ENCODE peak calls at places on chromosomes 13 and 19, in seven cellular contexts. B is HCT116, R is H1, G is K562, U is GM12878, C is NT2/D1, Y is SK-N-SH. P is an unnamed sample.

GRCh38 chr19:14476663-14477401 is 1.7 kb upstream of the PTGER1 start:
- DNase-seq in B (peak), R (no peak), G (peak), U (no peak), C (no peak), Y (peak), P (no peak)

GRCh38 chr19:6532244-6532999 is 1.6 kb downstream of the TNFSF9 start:
- DNase-seq in B (no peak), R (no peak), G (peak), U (no peak), C (no peak), Y (no peak), P (no peak)

GRCh38 chr13:38735655-38736440 is 49.0 kb downstream of the FREM2 start:
- DNase-seq in B (no peak), R (no peak), G (no peak), U (no peak), C (no peak), Y (peak), P (no peak)

GRCh38 chr19:51709575-51709974 is 14.2 kb downstream of the HAS1 start:
- DNase-seq in B (no peak), R (no peak), G (no peak), U (no peak), C (no peak), Y (no peak), P (no peak)

GRCh38 chr13:25692156-25692555 is 320.4 kb downstream of the ATP8A2 start:
- DNase-seq in B (no peak), R (no peak), G (no peak), U (no peak), C (no peak), Y (no peak), P (no peak)

GRCh38 chr19:56080669-56081401 is 40.3 kb downstream of the ZNF787 start:
- DNase-seq in B (peak), R (no peak), G (peak), U (peak), C (peak), Y (peak), P (peak)

GRCh38 chr19:34759218-34759917 is 13.6 kb downstream of the ZNF599 start:
- DNase-seq in B (no peak), R (no peak), G (no peak), U (no peak), C (no peak), Y (no peak), P (no peak)

GRCh38 chr19:52566588-52566987 is 3.5 kb upstream of the ZNF701 start:
- DNase-seq in B (no peak), R (no peak), G (no peak), U (no peak), C (no peak), Y (no peak), P (no peak)

GRCh38 chr13:83753912-83754624 is 128.2 kb downstream of the SLITRK1 start:
- DNase-seq in B (no peak), R (no peak), G (no peak), U (no peak), C (no peak), Y (no peak), P (no peak)

GRCh38 chr19:45451181-45451849 is 16.5 kb upstream of the FOSB start:
- DNase-seq in B (no peak), R (no peak), G (no peak), U (no peak), C (no peak), Y (no peak), P (no peak)

GRCh38 chr19:47494729-47495128 is 10.7 kb upstream of the KPTN start:
- DNase-seq in B (no peak), R (no peak), G (no peak), U (no peak), C (no peak), Y (peak), P (no peak)

GRCh38 chr19:3644351-3645066 is 17.9 kb upstream of the CACTIN start:
- DNase-seq in B (no peak), R (no peak), G (no peak), U (no peak), C (no peak), Y (no peak), P (no peak)

GRCh38 chr19:3575260-3575741 is 2.6 kb downstream of the HMG20B start:
- DNase-seq in B (no peak), R (no peak), G (no peak), U (no peak), C (no peak), Y (peak), P (peak)

GRCh38 chr19:10730932-10731331 is 13.1 kb downstream of the DNM2 start:
- DNase-seq in B (no peak), R (no peak), G (no peak), U (no peak), C (no peak), Y (no peak), P (no peak)

GRCh38 chr13:60226507-60226906 is 62.8 kb upstream of the DIAPH3 start:
- DNase-seq in B (peak), R (no peak), G (peak), U (no peak), C (no peak), Y (peak), P (peak)

GRCh38 chr13:99086149-99086868 is 108.4 kb upstream of the DOCK9 start:
- DNase-seq in B (no peak), R (no peak), G (peak), U (no peak), C (no peak), Y (peak), P (no peak)

GRCh38 chr13:100508996-100509395 is 79.6 kb downstream of the GGACT start:
- DNase-seq in B (no peak), R (no peak), G (no peak), U (no peak), C (no peak), Y (no peak), P (no peak)

GRCh38 chr13:102800145-102801041 is 1.5 kb downstream of the BIVM start:
- DNase-seq in B (peak), R (no peak), G (peak), U (no peak), C (peak), Y (peak), P (peak)

GRCh38 chr19:45881082-45881908 is 4.6 kb downstream of the IRF2BP1 start:
- DNase-seq in B (no peak), R (no peak), G (no peak), U (no peak), C (no peak), Y (no peak), P (no peak)

GRCh38 chr19:38917921-38918491 is 6.0 kb upstream of the CCER2 start:
- DNase-seq in B (no peak), R (no peak), G (peak), U (no peak), C (no peak), Y (peak), P (peak)

GRCh38 chr13:73058432-73058740 is 419 bp upstream of the KLF5 start:
- DNase-seq in B (no peak), R (no peak), G (no peak), U (no peak), C (no peak), Y (no peak), P (no peak)

GRCh38 chr19:41563847-41564514 is 12.0 kb upstream of the CEACAM21 start:
- DNase-seq in B (no peak), R (no peak), G (no peak), U (no peak), C (no peak), Y (no peak), P (no peak)

GRCh38 chr13:88761145-88761544 is 1090.0 kb downstream of the SLITRK5 start:
- DNase-seq in B (no peak), R (no peak), G (no peak), U (no peak), C (no peak), Y (no peak), P (no peak)

GRCh38 chr19:21126078-21126477 is 15.8 kb upstream of the ZNF431 start:
- DNase-seq in B (no peak), R (no peak), G (no peak), U (no peak), C (no peak), Y (no peak), P (no peak)

GRCh38 chr19:16449330-16449961 is 22.3 kb downstream of the EPS15L1 start:
- DNase-seq in B (no peak), R (no peak), G (no peak), U (peak), C (no peak), Y (no peak), P (no peak)

GRCh38 chr13:113947321-113948033 is 26.4 kb downstream of the C13orf46 start:
- DNase-seq in B (peak), R (no peak), G (peak), U (no peak), C (no peak), Y (no peak), P (no peak)

GRCh38 chr13:27942972-27943371 is 23.2 kb downstream of the PDX1 start:
- DNase-seq in B (no peak), R (no peak), G (no peak), U (no peak), C (no peak), Y (no peak), P (no peak)

DNA sequence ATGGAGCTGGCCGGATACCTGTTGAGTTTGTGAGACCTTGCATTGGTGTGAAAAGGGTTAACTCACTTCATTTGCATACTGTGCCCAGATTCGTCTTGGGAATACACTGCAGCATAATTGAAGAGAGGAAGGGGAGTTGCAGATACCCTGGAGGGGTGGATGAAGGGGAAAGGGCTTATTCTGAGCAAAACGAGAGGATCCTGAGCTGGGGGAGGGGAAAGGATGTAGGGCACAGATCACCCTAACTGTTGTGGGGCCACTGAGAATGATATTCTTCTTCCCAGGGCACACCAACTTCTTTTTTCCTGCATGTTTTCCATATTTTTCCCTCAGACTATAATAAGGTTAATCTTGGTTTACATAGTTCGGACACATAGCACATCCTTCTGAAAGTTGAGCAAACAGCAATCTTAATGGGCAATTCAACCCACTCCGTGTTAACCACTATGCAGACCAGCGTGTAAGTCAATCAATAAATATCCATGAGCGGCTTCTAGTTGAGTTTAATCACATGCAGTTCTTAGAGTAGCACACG is 11.7 kb upstream of the PTPRS start:
- DNase-seq in B (peak), R (no peak), G (no peak), U (no peak), C (no peak), Y (no peak), P (no peak)
- TF ChIP-seq YY1 in B (no peak), R (no peak), G (no peak), U (no peak), C (no peak), Y (no peak), P (no peak)

GRCh38 chr19:1837222-1837565 is 11.1 kb downstream of the REXO1 start:
- DNase-seq in B (no peak), R (no peak), G (no peak), U (no peak), C (no peak), Y (peak), P (no peak)

GRCh38 chr19:1840541-1841115 is 7.7 kb downstream of the REXO1 start:
- DNase-seq in B (no peak), R (no peak), G (peak), U (no peak), C (no peak), Y (no peak), P (peak)

GRCh38 chr19:1839658-1840540 is 8.4 kb downstream of the REXO1 start:
- DNase-seq in B (no peak), R (no peak), G (no peak), U (no peak), C (no peak), Y (no peak), P (peak)

GRCh38 chr19:1836458-1837221 is 11.6 kb downstream of the REXO1 start:
- DNase-seq in B (no peak), R (no peak), G (peak), U (no peak), C (no peak), Y (peak), P (no peak)

DNA sequence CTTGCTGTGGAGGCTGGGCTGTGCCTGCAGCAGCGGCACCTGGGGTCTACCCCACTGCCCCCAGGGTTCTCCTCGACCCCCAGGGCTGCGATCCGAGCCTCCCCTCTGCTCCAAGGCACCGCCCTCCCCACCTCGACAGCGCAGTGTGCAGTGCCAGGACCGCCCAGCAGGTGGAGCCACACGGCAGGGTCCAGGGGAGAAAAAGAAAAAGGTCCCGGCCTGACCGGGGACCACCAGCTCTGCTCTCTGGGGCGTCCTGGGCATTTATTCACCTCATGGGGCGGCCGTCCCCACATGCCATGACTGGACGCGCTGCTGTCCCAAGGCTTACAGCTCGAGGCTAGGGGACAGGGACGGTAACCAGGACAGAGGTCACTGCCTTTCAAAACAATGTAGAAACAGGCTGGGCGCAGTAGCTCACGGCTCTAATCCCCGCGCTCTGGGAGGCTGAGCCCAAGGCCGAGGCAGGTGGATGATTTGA is 10.6 kb downstream of the REXO1 start:
- DNase-seq in B (no peak), R (no peak), G (peak), U (no peak), C (no peak), Y (peak), P (peak)
- TF ChIP-seq YY1 in B (no peak), R (peak), G (no peak), U (no peak), C (no peak), Y (no peak), P (no peak)

DNA sequence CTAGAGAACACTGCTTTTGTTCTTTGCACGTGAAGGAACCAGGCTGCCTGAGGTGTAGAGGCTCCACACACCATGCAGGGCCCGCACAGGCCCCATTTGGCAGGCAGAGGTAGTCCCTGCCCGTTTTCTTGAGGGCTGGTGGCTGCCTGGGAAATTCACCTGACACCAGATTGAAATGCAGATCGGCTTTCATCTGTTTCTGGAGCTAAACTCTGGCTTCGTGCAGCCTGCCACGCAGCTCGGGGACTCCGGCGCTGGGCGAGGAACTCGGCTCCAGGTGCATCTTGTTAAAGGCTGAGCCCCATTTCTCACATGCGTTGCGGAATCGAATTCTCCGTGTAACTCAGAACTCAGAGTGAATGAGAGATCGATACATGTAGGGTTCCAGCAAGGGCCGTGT is 37.7 kb downstream of the ATP11A start:
- DNase-seq in B (no peak), R (no peak), G (no peak), U (no peak), C (no peak), Y (no peak), P (no peak)
- TF ChIP-seq YY1 in B (no peak), R (no peak), G (no peak), U (no peak), C (no peak), Y (no peak), P (no peak)

GRCh38 chr19:19320362-19321142 is at the start of the genes MAU2 and SUGP1:
- DNase-seq in B (peak), R (peak), G (peak), U (peak), C (peak), Y (peak), P (peak)

GRCh38 chr19:19316082-19316481 is 4.2 kb downstream of the SUGP1 start:
- DNase-seq in B (no peak), R (no peak), G (no peak), U (no peak), C (no peak), Y (no peak), P (no peak)

GRCh38 chr19:19319725-19320361 is 466 bp downstream of the SUGP1 start:
- DNase-seq in B (no peak), R (no peak), G (no peak), U (no peak), C (no peak), Y (peak), P (no peak)

GRCh38 chr19:19321143-19321577 is 531 bp downstream of the MAU2 start:
- DNase-seq in B (no peak), R (no peak), G (peak), U (no peak), C (peak), Y (peak), P (peak)

GRCh38 chr19:19315444-19315843 is 4.9 kb downstream of the SUGP1 start:
- DNase-seq in B (no peak), R (no peak), G (peak), U (no peak), C (no peak), Y (no peak), P (no peak)
- TF ChIP-seq YY1 in B (no peak), R (no peak), G (no peak), U (no peak), C (no peak), Y (no peak), P (no peak)

DNA sequence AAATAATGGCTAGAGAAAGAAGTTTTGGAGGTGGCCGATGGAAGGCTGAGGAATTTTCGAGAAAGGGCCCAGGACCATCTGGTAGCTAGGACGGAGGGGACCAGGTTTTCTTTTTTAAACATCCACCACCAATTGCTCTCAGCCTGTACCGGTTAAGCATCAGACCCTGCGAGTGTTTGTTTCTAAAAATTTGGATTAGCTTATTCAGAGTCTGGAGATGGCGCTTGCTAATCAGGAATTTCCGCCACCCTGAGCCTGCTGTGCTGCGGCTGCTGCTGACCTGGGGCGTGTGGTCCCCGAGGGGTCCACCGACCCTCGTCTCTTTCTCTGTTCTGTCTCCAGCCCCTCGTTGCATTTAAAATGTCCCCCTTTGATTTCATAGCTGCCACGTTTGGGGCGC is 2.0 kb downstream of the UHRF1 start:
- DNase-seq in B (no peak), R (no peak), G (no peak), U (no peak), C (no peak), Y (no peak), P (no peak)
- TF ChIP-seq YY1 in B (no peak), R (no peak), G (no peak), U (peak), C (no peak), Y (no peak), P (no peak)

GRCh38 chr13:40963927-40964326 is 55.2 kb downstream of the ELF1 start:
- DNase-seq in B (peak), R (no peak), G (no peak), U (no peak), C (no peak), Y (no peak), P (no peak)

GRCh38 chr13:40968416-40969000 is 50.6 kb downstream of the ELF1 start:
- DNase-seq in B (no peak), R (no peak), G (no peak), U (no peak), C (no peak), Y (no peak), P (no peak)

GRCh38 chr13:40961826-40962225 is 57.3 kb downstream of the ELF1 start:
- DNase-seq in B (no peak), R (no peak), G (no peak), U (no peak), C (no peak), Y (no peak), P (no peak)

GRCh38 chr13:40969169-40969901 is 49.8 kb downstream of the ELF1 start:
- DNase-seq in B (no peak), R (no peak), G (no peak), U (no peak), C (no peak), Y (no peak), P (no peak)

DNA sequence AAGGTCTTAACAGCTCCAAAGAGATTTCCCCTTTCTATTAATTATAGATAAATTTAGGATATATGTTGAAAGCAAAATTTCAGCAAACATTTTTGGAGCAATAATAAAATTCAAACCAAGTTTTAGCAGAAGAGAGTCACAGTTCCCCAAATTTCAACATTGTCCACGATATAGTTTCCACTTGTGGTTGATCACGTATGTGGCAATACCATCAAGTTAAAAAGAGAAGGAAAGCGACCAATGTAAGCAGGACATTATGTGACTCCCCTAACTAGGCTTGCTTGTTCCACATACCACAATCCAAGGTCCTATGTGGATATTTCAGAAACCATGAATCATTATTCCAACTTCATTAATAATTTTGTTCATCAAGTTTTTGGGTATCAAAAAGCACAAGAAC is 52.8 kb downstream of the ELF1 start:
- DNase-seq in B (no peak), R (no peak), G (no peak), U (no peak), C (no peak), Y (no peak), P (no peak)
- TF ChIP-seq YY1 in B (no peak), R (no peak), G (no peak), U (no peak), C (no peak), Y (no peak), P (no peak)

P was measured in HepG2.